ENCODE peak calls at places on chromosomes 16 and 17, in six cellular contexts. X is sigmoid colon, S is mucosa of descending colon, F is astrocyte of the spinal cord, H is PC-9, D is astrocyte of the cerebellum. P is an unnamed sample.

GRCh38 chr17:67800495-67800928 is 24.8 kb upstream of the BPTF start:
- DNase-seq in X (peak; percentile 82), S (peak; percentile 86), F (peak; percentile 75), H (peak; percentile 59), D (peak; percentile 53), P (peak; percentile 26)

GRCh38 chr16:11233727-11234376 is 22.2 kb downstream of the SOCS1 start:
- DNase-seq in X (no peak), S (no peak), F (no peak), H (no peak), D (no peak), P (no peak)

GRCh38 chr16:19429271-19429670 is 11.6 kb downstream of the TMC5 start:
- DNase-seq in X (no peak), S (no peak), F (no peak), H (no peak), D (no peak), P (no peak)

GRCh38 chr16:60110531-60110930 is 1376.4 kb upstream of the GOT2 start:
- DNase-seq in X (no peak), S (no peak), F (no peak), H (no peak), D (no peak), P (no peak)

GRCh38 chr17:48294989-48295892 is 134.8 kb downstream of the SKAP1 start:
- DNase-seq in X (no peak), S (no peak), F (no peak), H (peak; percentile 59), D (no peak), P (no peak)

GRCh38 chr17:70172449-70172848 is 3.1 kb downstream of the KCNJ2 start:
- DNase-seq in X (no peak), S (no peak), F (no peak), H (no peak), D (no peak), P (no peak)

GRCh38 chr16:28068976-28069375 is 5.5 kb upstream of the GSG1L start:
- DNase-seq in X (no peak), S (no peak), F (no peak), H (no peak), D (no peak), P (no peak)

GRCh38 chr17:48429638-48430586 is at the start of gene SKAP1:
- DNase-seq in X (no peak), S (peak; percentile 43), F (no peak), H (no peak), D (no peak), P (no peak)

GRCh38 chr16:11669380-11670146 is 1.3 kb downstream of the SNN start:
- DNase-seq in X (no peak), S (peak; percentile 38), F (no peak), H (no peak), D (no peak), P (no peak)

GRCh38 chr17:80826955-80827645 is 164.5 kb upstream of the CHMP6 start:
- DNase-seq in X (peak; percentile 81), S (no peak), F (peak; percentile 98), H (peak; percentile 70), D (peak; percentile 97), P (no peak)

GRCh38 chr17:82648761-82649474 is 674 bp upstream of the WDR45B start:
- DNase-seq in X (peak; percentile 87), S (peak; percentile 62), F (no peak), H (no peak), D (no peak), P (no peak)

GRCh38 chr17:80743181-80743771 is 198.6 kb downstream of the RPTOR start:
- DNase-seq in X (no peak), S (no peak), F (no peak), H (no peak), D (no peak), P (peak; percentile 20)

GRCh38 chr16:14489460-14489859 is 140.6 kb downstream of the PARN start:
- DNase-seq in X (no peak), S (no peak), F (no peak), H (no peak), D (no peak), P (peak; percentile 73)

GRCh38 chr16:89139907-89140361 is 31.6 kb upstream of the CDH15 start:
- DNase-seq in X (no peak), S (no peak), F (no peak), H (no peak), D (no peak), P (no peak)

GRCh38 chr17:71764507-71764906 is 356.3 kb upstream of the SOX9 start:
- DNase-seq in X (no peak), S (peak; percentile 45), F (peak; percentile 8), H (no peak), D (no peak), P (no peak)

GRCh38 chr17:49342575-49342936 is 19.5 kb downstream of the ZNF652 start:
- DNase-seq in X (no peak), S (no peak), F (no peak), H (no peak), D (no peak), P (no peak)

GRCh38 chr17:35239823-35240222 is 3.0 kb upstream of the SLFN5 start:
- DNase-seq in X (no peak), S (no peak), F (no peak), H (no peak), D (no peak), P (no peak)

GRCh38 chr17:45651145-45651713 is 132.9 kb upstream of the CRHR1 start:
- DNase-seq in X (no peak), S (no peak), F (no peak), H (no peak), D (no peak), P (no peak)

GRCh38 chr17:45650601-45651000 is 133.5 kb upstream of the CRHR1 start:
- DNase-seq in X (no peak), S (no peak), F (no peak), H (no peak), D (no peak), P (no peak)

GRCh38 chr17:45649796-45650195 is 134.3 kb upstream of the CRHR1 start:
- DNase-seq in X (no peak), S (no peak), F (no peak), H (no peak), D (no peak), P (no peak)

GRCh38 chr17:45646288-45646988 is 137.7 kb upstream of the CRHR1 start:
- DNase-seq in X (no peak), S (no peak), F (no peak), H (no peak), D (no peak), P (no peak)

DNA sequence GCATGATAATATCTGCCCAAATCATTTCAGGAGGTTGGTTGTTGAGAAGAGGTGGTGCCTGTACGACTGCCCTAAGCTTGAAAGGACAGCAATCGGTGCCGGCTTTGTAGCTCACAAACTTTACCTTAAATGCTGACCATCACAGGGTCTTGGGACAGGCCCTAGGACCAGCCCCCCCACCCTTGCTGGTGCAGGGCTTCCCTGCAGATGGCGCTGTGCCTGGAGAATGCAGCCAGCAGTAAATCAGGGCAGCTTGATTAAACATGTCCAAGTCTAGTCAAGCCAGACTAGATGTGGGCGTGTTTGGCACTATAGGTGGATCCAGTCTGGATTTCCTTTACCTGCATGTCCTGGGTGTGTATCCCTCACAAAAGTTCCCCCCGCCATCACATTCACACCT is 135.5 kb upstream of the CRHR1 start:
- DNase-seq in X (no peak), S (no peak), F (no peak), H (no peak), D (no peak), P (no peak)
- TF ChIP-seq CTCF in X (no peak), S (no peak), F (peak; percentile 13), H (no peak), D (no peak), P (peak; percentile 20)

GRCh38 chr17:63676540-63676933 is 23.4 kb downstream of the LIMD2 start:
- DNase-seq in X (no peak), S (peak; percentile 8), F (no peak), H (no peak), D (no peak), P (no peak)

GRCh38 chr17:63679214-63679613 is 20.7 kb downstream of the LIMD2 start:
- DNase-seq in X (no peak), S (no peak), F (no peak), H (peak; percentile 5), D (no peak), P (no peak)

GRCh38 chr17:63680700-63681099 is 19.2 kb downstream of the LIMD2 start:
- DNase-seq in X (no peak), S (no peak), F (no peak), H (no peak), D (no peak), P (no peak)

GRCh38 chr17:63675231-63675606 is 24.7 kb downstream of the LIMD2 start:
- DNase-seq in X (no peak), S (peak; percentile 32), F (peak; percentile 39), H (peak; percentile 32), D (no peak), P (no peak)

DNA sequence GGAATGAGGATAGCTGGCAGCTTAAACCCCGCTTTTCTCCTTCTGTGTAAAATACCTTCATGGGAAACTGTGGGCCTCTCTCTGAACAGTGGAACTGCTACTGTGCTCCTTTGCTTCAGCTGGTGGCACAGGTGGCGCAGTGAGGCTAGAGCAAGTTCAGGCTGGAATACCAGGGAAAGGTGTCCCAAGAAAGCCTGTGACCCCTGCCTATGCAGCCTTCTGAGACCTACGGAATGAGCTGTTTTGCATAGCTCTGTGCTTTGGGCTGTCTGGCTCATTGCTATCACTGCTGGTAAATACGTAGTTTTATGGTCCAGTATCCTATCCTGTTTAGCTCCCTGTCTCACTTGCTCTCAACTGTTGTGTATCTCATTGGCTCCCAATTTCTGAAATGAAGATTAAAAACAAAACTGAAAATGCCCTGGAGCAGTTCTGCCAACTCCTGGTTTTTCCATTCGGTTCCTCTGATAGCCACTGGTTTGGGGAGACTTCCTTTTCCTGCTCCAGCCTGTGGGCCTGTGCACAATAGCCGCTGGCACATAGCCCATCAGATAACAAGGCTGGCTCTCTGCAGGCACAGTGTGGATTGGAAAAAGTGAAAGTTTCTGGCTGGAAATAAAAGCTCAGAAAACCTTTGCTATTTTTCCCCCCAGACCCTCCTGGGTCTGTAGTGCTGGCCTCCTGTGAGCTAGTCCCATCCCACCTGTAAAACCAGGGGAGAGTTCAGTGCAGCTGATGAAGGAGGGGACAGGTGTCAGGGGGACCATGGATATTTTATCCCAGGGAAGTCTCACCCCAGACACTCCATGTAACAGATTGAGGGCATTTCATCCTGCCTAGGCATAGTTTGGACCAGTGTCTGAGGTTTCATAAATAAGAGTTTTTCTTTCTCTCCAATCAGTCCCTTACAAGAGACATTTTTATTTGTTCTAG is 24.1 kb downstream of the LIMD2 start:
- DNase-seq in X (peak; percentile 84), S (peak; percentile 94), F (peak; percentile 90), H (peak; percentile 80), D (peak; percentile 90), P (no peak)
- H3K4me3 ChIP-seq in X (no peak overlapping the region), S (no peak overlapping the region), F (no peak overlapping the region), H (peak overlapping the region; percentile 10), D (no peak overlapping the region), P (no peak overlapping the region)

GRCh38 chr16:57472665-57473060 is 10.2 kb downstream of the POLR2C start:
- DNase-seq in X (no peak), S (no peak), F (no peak), H (no peak), D (no peak), P (no peak)
- TF ChIP-seq CTCF in X (no peak), S (no peak), F (no peak), H (no peak), D (no peak), P (no peak)

DNA sequence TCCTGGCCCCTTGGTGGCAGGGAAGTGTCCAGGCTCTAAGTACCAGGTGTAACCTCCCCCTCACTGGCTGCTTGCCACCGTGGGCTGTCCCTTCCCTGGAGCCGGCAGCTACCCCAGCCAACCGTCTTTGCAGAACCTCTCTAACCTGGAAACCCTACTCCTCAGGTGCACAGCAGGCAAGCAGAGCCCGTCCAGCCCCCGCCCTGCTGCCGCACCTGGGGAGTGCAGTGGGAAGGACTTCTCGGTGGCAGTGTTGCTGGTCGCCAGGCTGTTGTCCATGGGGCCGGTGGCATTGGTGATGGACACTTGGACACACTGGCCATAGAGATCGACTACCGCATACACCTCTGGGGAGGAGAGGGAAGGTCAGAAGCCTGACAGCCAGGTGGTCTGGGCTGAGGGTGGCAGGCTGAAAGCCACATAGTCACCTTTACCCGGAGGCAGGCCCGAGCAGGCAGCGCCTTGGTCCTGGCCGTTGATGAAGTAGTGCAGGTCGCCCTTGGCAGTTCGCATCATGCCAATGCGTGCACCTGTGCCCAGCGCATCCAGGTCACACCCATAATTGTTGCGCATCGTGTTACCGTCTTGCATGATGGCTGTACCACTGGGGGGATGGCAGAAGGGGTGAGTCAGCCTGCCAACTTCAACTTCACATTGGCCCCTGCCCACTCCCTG is 6.5 kb downstream of the NEURL4 start:
- DNase-seq in X (peak; percentile 64), S (no peak), F (no peak), H (no peak), D (no peak), P (no peak)
- H3K4me3 ChIP-seq in X (no peak overlapping the region), S (no peak overlapping the region), F (no peak overlapping the region), H (no peak overlapping the region), D (no peak overlapping the region), P (no peak overlapping the region)